ENCODE peak calls at places on chromosomes 6 and 20, in five cellular contexts. P is uterus, T is endodermal cell, Q is cardiac muscle cell, B is H9. E is an unnamed sample.

GRCh38 chr6:157410088-157410487 is 29.1 kb downstream of the ZDHHC14 start:
- DNase-seq in P (no peak), T (no peak), Q (no peak), B (no peak), E (peak)

GRCh38 chr6:163021054-163021453 is 293.3 kb downstream of the PACRG start:
- DNase-seq in P (no peak), T (no peak), Q (no peak), B (no peak), E (no peak)

GRCh38 chr6:26097268-26097875 is 10.1 kb downstream of the HFE start:
- DNase-seq in P (peak), T (peak), Q (peak), B (peak), E (peak)

GRCh38 chr20:39986231-39986904 is 702.7 kb downstream of the MAFB start:
- DNase-seq in P (peak), T (peak), Q (peak), B (no peak), E (no peak)

GRCh38 chr6:151186276-151186675 is 53.5 kb upstream of the AKAP12 start:
- DNase-seq in P (no peak), T (no peak), Q (no peak), B (no peak), E (no peak)

GRCh38 chr6:35259946-35260626 is 551 bp downstream of the ZNF76 start:
- DNase-seq in P (peak), T (peak), Q (peak), B (peak), E (peak)

GRCh38 chr6:82818727-82819126 is 246.9 kb downstream of the UBE3D start:
- DNase-seq in P (no peak), T (no peak), Q (no peak), B (no peak), E (peak)

GRCh38 chr20:33832113-33832853 is 21.1 kb downstream of the CHMP4B start:
- DNase-seq in P (no peak), T (no peak), Q (no peak), B (no peak), E (no peak)

GRCh38 chr6:137297887-137298286 is 78.7 kb upstream of the IFNGR1 start:
- DNase-seq in P (no peak), T (peak), Q (peak), B (peak), E (no peak)

GRCh38 chr6:128712898-128713297 is 170.0 kb upstream of the LAMA2 start:
- DNase-seq in P (no peak), T (no peak), Q (peak), B (no peak), E (no peak)

GRCh38 chr6:143694560-143694959 is 16.8 kb downstream of the PHACTR2 start:
- DNase-seq in P (no peak), T (no peak), Q (no peak), B (no peak), E (peak)

GRCh38 chr6:168695701-168696100 is 254.7 kb downstream of the SMOC2 start:
- DNase-seq in P (no peak), T (peak), Q (no peak), B (peak), E (no peak)

GRCh38 chr6:131255911-131256310 is 120.6 kb downstream of the AKAP7 start:
- DNase-seq in P (no peak), T (no peak), Q (no peak), B (no peak), E (no peak)

GRCh38 chr6:168452685-168453377 is 11.8 kb downstream of the SMOC2 start:
- DNase-seq in P (no peak), T (no peak), Q (no peak), B (no peak), E (no peak)

DNA sequence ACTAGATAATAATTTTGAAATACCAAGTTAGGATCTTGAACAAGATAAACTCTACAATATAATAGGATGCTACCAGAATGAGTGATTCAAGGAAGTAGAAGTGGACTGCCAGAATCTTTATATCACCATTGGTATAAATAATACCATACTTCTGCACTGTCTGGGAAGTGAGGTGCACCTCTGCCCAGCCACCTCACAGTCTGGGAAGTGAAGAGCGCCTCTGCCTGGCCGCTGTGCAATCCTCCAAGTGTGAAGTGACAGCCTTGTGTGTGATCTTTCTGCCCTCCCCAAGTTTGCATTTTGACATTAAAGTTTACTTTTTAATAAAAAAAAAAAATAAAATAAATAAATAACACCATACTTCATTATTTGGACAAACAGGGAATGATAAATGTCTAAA is 18.8 kb downstream of the LATS1 start:
- DNase-seq in P (no peak), T (no peak), Q (no peak), B (no peak), E (no peak)
- TF ChIP-seq CTCF in P (no peak), T (peak), Q (no peak), B (peak), E (no peak)

DNA sequence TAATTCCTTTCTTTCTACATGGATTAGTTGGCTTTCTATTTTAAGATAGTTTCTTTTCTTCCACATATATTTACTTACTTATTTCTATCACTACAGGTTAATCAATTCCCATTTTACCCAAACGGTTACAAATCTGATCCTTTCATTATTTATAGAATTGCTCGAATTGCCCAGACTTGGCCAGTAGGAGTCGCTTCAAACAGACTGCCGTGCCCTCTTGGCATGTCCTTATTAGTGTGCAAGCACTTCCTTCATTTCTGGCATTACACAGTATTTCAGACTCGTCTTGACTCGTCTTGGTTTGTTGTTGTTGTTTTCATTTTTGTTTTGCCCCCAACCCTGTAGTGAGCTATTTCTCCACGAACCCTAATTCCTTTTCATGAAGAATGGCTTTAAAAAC is 74.6 kb downstream of the SAMD3 start:
- DNase-seq in P (no peak), T (peak), Q (no peak), B (no peak), E (no peak)
- TF ChIP-seq CTCF in P (no peak), T (peak), Q (peak), B (peak), E (peak)

GRCh38 chr6:36978687-36979086 is 7.3 kb downstream of the MTCH1 start:
- DNase-seq in P (no peak), T (no peak), Q (no peak), B (no peak), E (no peak)

GRCh38 chr6:36980876-36981619 is 4.9 kb downstream of the MTCH1 start:
- DNase-seq in P (no peak), T (no peak), Q (no peak), B (no peak), E (no peak)

GRCh38 chr6:36979343-36979742 is 6.7 kb downstream of the MTCH1 start:
- DNase-seq in P (peak), T (no peak), Q (peak), B (no peak), E (peak)

GRCh38 chr6:36977470-36977941 is 8.5 kb downstream of the MTCH1 start:
- DNase-seq in P (no peak), T (peak), Q (no peak), B (peak), E (no peak)

DNA sequence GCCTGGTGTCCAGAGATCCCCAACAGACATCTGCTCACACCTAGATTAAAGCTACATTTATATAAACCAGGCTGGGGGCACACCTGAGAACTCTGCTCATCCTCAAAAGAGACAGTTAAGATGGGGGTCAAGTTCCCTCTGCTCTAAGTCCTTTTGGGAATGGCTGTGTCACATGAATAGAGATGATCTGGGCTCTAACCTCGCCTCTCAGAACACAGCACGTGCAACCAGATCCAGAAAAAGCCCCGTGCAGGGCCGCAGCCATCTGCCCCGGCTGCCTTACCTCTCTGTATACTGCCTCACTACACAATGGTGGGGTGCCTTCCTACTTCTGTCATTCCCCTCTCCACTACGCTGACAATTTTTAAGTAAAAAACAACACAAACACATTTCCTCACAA is 5.9 kb downstream of the MTCH1 start:
- DNase-seq in P (no peak), T (no peak), Q (no peak), B (no peak), E (no peak)
- TF ChIP-seq CTCF in P (no peak), T (no peak), Q (no peak), B (no peak), E (no peak)

GRCh38 chr20:45459606-45460005 is 9.9 kb upstream of the WFDC2 start:
- DNase-seq in P (no peak), T (no peak), Q (no peak), B (no peak), E (peak)
- TF ChIP-seq CTCF in P (no peak), T (peak), Q (peak), B (peak), E (peak)

DNA sequence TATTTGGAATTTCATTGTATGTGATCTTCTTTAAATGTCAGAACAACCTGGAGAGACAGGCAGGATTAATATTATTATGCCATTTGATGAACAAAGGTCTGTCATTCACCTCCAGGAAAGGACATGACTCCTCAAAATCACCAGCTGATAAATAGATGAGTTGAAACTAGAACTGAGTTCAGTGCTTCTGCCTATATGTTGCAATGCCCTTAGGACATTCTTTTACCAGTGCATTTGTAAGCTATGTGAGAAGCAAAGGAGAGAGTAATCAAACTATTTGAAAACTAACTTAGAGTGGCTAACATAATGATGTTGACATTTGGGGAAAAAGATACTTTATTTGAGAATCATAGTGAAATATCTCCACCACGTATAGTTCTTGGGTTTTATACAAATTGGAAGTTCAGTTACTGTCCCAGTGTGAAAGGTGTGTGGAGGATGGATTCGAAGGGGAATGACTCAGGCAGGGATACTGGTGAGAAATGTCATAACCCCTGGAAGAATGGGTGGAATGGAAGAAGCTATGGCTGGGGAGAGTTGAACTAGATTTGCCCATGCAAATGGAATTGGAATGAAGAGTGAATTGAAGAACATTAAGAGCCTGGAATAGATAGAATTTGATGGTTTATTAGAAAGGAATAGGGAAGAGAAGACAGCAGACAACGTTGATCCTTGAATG is 21.5 kb downstream of the PKIB start:
- DNase-seq in P (no peak), T (no peak), Q (no peak), B (no peak), E (no peak)
- TF ChIP-seq CTCF in P (no peak), T (no peak), Q (no peak), B (no peak), E (no peak)

GRCh38 chr6:96162711-96163120 is 146.9 kb downstream of the FUT9 start:
- DNase-seq in P (no peak), T (peak), Q (no peak), B (peak), E (no peak)

DNA sequence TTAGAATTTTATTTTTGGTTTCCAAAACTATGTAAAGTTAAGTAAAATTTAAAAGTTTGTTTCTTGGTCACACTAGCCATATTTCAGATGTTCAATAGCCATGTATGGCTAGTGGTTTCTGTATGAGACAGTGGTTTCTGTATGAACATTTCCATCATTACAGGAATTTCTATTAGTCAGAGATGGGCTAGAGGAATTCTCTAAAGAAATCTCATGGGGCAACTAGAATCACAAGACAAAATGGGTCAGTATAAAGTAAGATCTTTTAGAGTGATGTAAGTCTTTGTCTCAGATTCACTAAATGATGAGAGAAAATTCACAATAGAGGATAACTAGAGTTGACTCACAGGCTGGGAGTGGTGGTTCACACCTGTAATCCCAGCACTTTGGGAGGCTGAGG is 149.0 kb downstream of the FUT9 start:
- DNase-seq in P (no peak), T (no peak), Q (no peak), B (no peak), E (no peak)
- TF ChIP-seq CTCF in P (no peak), T (no peak), Q (no peak), B (no peak), E (no peak)

E was measured in HFFc6.